ENCODE peak calls at places on chromosomes 2 and 18, in four cellular contexts. S, K, N and W are unnamed samples.

GRCh38 chr2:168717790-168718502 is 84.5 kb upstream of the NOSTRIN start:
- DNase-seq in S (no peak), K (no peak), N (no peak), W (no peak)

GRCh38 chr2:120856421-120856862 is 120.8 kb downstream of the GLI2 start:
- DNase-seq in S (no peak), K (no peak), N (no peak), W (no peak)

GRCh38 chr2:196528486-196529223 is 110.9 kb upstream of the CCDC150 start:
- DNase-seq in S (no peak), K (no peak), N (no peak), W (no peak)

GRCh38 chr18:7452331-7452730 is 114.8 kb upstream of the PTPRM start:
- DNase-seq in S (peak; percentile 62), K (no peak), N (no peak), W (no peak)

GRCh38 chr18:47915229-47915628 is 15.2 kb downstream of the SMAD2 start:
- DNase-seq in S (no peak), K (no peak), N (no peak), W (no peak)

GRCh38 chr2:205865794-205866490 is 183.6 kb downstream of the NRP2 start:
- DNase-seq in S (no peak), K (no peak), N (no peak), W (no peak)

GRCh38 chr2:127541849-127542630 is 6.6 kb downstream of the MYO7B start:
- DNase-seq in S (no peak), K (no peak), N (peak; percentile 33), W (no peak)

GRCh38 chr2:150997702-150998480 is 263.8 kb downstream of the RBM43 start:
- DNase-seq in S (no peak), K (no peak), N (no peak), W (no peak)

GRCh38 chr2:191845876-191846786 is 757 bp downstream of the CAVIN2 start:
- DNase-seq in S (no peak), K (no peak), N (no peak), W (no peak)

GRCh38 chr2:217054791-217055190 is 194.9 kb upstream of the TNP1 start:
- DNase-seq in S (no peak), K (no peak), N (no peak), W (no peak)